ENCODE peak calls at places on chromosomes 1 and 21, in eight cellular contexts. L, X, Q, W, F, R, G and U are unnamed samples. For H3K9me3 and H3K4me1, the result is how much of the 10 kb centered on the place peaks cover.

GRCh38 chr1:54400321-54400720 is 5.9 kb downstream of the SSBP3 start:
- DNase-seq in X (no peak), F (no peak), Q (no peak), G (no peak), W (no peak), L (no peak), R (no peak), U (no peak)

GRCh38 chr1:223642155-223642689 is 23.3 kb downstream of the CAPN8 start:
- DNase-seq in X (no peak), G (no peak), W (no peak), L (no peak), F (no peak), Q (peak), R (no peak), U (no peak)

GRCh38 chr1:3511856-3512255 is 57.4 kb downstream of the ARHGEF16 start:
- DNase-seq in Q (no peak), F (no peak), R (no peak), W (no peak), X (no peak), G (no peak), L (no peak), U (no peak)

GRCh38 chr1:209648931-209649776 is 3.1 kb downstream of the LAMB3 start:
- DNase-seq in X (peak), Q (no peak), F (no peak), W (no peak), L (peak), R (no peak), G (no peak), U (no peak)

GRCh38 chr1:22806584-22806983 is 95.9 kb downstream of the EPHB2 start:
- DNase-seq in R (no peak), F (no peak), Q (no peak), W (no peak), X (no peak), L (no peak), G (no peak), U (no peak)

GRCh38 chr1:111879086-111879485 is 110.4 kb downstream of the KCND3 start:
- DNase-seq in L (no peak), F (no peak), R (no peak), W (no peak), G (no peak), Q (no peak), X (peak), U (no peak)

GRCh38 chr1:101170506-101171050 is 66.2 kb upstream of the S1PR1 start:
- DNase-seq in G (no peak), W (no peak), R (no peak), F (no peak), X (no peak), Q (no peak), L (no peak), U (no peak)

GRCh38 chr21:46555225-46555617 is 49.7 kb downstream of the S100B start:
- DNase-seq in F (no peak), W (no peak), R (peak), G (peak), X (no peak), Q (no peak), L (no peak), U (no peak)

GRCh38 chr1:230909974-230910754 is 41.8 kb upstream of the C1orf198 start:
- DNase-seq in L (no peak), R (no peak), F (no peak), X (no peak), Q (no peak), G (no peak), W (no peak), U (no peak)

DNA sequence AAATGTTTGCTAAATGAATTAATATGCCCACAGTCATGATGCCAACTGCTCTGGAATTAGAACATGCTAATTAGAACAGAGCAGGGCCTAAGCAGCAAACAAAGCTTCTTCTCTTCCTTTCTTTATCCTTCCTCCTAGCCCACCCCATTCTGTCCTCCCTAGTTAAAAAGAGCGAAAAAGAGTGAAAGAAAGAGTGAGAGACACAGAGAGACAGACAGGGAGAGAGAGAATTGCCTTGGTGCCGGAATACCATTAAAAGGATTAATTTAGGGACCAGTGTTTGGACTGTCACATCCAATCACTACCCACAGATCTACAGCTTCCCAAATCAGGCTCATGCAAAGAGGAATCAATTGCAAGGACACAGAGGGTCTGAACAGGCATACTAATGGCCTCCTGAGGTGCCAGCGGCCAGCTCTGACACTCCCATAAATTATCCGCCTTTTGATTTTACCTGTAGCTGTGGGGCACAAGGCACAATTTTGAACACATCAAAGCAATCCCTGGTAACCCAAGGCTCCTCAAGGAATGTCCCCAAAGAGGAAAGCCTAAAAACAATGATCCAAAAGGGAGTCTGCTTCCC is 6.9 kb downstream of the ERI3 start:
- DNase-seq in R (no peak), Q (no peak), F (no peak), G (no peak), L (no peak), X (no peak), W (no peak), U (no peak)
- H3K9me3 ChIP-seq in R (under half), Q (under half), F (under half), G (under half), L (under half), X (under half), W (under half), U (under half)

GRCh38 chr1:31503581-31503980 is 72.7 kb upstream of the TINAGL1 start:
- DNase-seq in F (no peak), Q (no peak), R (no peak), G (peak), L (no peak), X (no peak), W (no peak), U (no peak)

GRCh38 chr1:31504001-31504400 is 72.3 kb upstream of the TINAGL1 start:
- DNase-seq in G (peak), F (no peak), X (no peak), L (no peak), R (no peak), Q (no peak), W (no peak), U (no peak)

GRCh38 chr1:31502253-31502652 is 74.1 kb upstream of the TINAGL1 start:
- DNase-seq in L (no peak), X (no peak), R (no peak), G (no peak), W (no peak), Q (no peak), F (no peak), U (no peak)

GRCh38 chr1:31501505-31501904 is 74.8 kb upstream of the TINAGL1 start:
- DNase-seq in Q (no peak), R (no peak), W (no peak), G (no peak), L (no peak), X (no peak), F (no peak), U (no peak)

GRCh38 chr1:31502926-31503511 is 73.3 kb upstream of the TINAGL1 start:
- DNase-seq in G (no peak), W (no peak), Q (no peak), F (no peak), L (no peak), X (no peak), R (no peak), U (peak)
- H3K4me1 ChIP-seq in G (under half), W (under half), Q (under half), F (under half), L (under half), X (under half), R (under half), U (under half)

GRCh38 chr1:20123696-20124450 is 4.5 kb upstream of the PLA2G2D start:
- DNase-seq in G (no peak), F (no peak), L (peak), W (no peak), Q (no peak), R (no peak), X (no peak), U (no peak)

GRCh38 chr1:20126041-20126805 is 6.9 kb upstream of the PLA2G2D start:
- DNase-seq in X (no peak), G (no peak), Q (no peak), W (no peak), L (no peak), R (no peak), F (no peak), U (no peak)

GRCh38 chr1:20126806-20127440 is 7.6 kb upstream of the PLA2G2D start:
- DNase-seq in R (no peak), X (no peak), G (no peak), Q (no peak), L (no peak), F (no peak), W (no peak), U (no peak)

GRCh38 chr1:20125091-20125490 is 5.8 kb upstream of the PLA2G2D start:
- DNase-seq in G (no peak), X (no peak), F (no peak), L (no peak), Q (no peak), R (no peak), W (no peak), U (no peak)

DNA sequence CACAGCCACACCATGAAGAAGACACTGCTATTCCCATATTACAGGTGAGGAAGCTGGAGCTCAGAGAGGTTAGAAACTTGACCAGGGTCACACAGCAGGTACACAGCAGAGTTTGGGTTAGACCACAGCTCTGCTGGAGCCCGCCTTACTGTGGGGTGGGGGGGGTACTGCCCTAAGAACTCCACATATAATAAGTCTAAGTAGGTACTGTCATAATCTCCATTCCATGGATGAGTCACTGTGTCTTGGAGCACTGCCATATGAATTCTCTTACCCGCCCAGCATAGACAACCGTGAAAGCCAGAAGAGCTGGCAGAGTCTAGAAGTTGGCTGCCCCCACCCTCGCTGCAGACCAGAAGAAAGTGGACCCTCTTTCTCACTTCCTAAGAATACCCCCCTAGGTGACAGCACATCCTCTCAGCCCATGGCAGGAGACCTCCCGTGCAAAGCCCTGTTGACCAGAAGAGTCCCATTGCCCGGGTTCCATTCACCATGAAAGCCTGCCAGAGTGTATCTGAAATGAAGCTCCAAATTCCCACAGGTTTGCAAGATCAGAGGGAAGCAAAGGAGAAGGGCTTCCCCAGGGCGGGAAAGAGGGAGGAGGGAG is 5.2 kb upstream of the PLA2G2D start:
- DNase-seq in W (no peak), L (peak), Q (no peak), G (peak), R (no peak), X (peak), F (no peak), U (no peak)
- H3K9me3 ChIP-seq in W (under half), L (under half), Q (under half), G (under half), R (under half), X (under half), F (under half), U (under half)

GRCh38 chr1:32651461-32652073 is 559 bp downstream of the RBBP4 start:
- DNase-seq in X (no peak), G (no peak), F (no peak), W (no peak), Q (no peak), L (no peak), R (no peak), U (no peak)
- H3K4me1 ChIP-seq in X (under half), G (under half), F (under half), W (under half), Q (under half), L (under half), R (half or more), U (under half)